ENCODE peak calls at places on chromosomes 5 and 9, in six cellular contexts. K, N, H, P, U and I are unnamed samples.
A peak's percentile ranks its signal among the peaks of the same experiment; 100 is the strongest.

GRCh38 chr9:124932355-124932754 is 8.5 kb downstream of the GOLGA1 start:
- DNase-seq in K (no peak), N (no peak), H (no peak), P (no peak), U (no peak), I (no peak)

GRCh38 chr9:116450378-116451139 is 236.5 kb upstream of the TRIM32 start:
- DNase-seq in K (peak; percentile 61), N (no peak), H (no peak), P (peak; percentile 20), U (no peak), I (no peak)

GRCh38 chr5:150497274-150497988 is 10.5 kb upstream of the NDST1 start:
- DNase-seq in K (peak; percentile 95), N (no peak), H (no peak), P (peak; percentile 93), U (no peak), I (peak; percentile 81)

GRCh38 chr5:126464959-126465358 is 41.8 kb downstream of the GRAMD2B start:
- DNase-seq in K (no peak), N (no peak), H (no peak), P (no peak), U (no peak), I (no peak)

GRCh38 chr5:131363811-131364506 is 100.1 kb downstream of the CDC42SE2 start:
- DNase-seq in K (no peak), N (no peak), H (no peak), P (no peak), U (no peak), I (no peak)

GRCh38 chr5:117568622-117569021 is 994.0 kb upstream of the SEMA6A start:
- DNase-seq in K (no peak), N (no peak), H (no peak), P (no peak), U (no peak), I (no peak)

GRCh38 chr9:131843989-131844744 is 104.3 kb upstream of the RAPGEF1 start:
- DNase-seq in K (no peak), N (no peak), H (no peak), P (no peak), U (no peak), I (no peak)

GRCh38 chr9:133261103-133261752 is 13.8 kb downstream of the ABO start:
- DNase-seq in K (no peak), N (no peak), H (no peak), P (no peak), U (no peak), I (no peak)

GRCh38 chr5:4584982-4585381 is 555.1 kb upstream of the ADAMTS16 start:
- DNase-seq in K (peak; percentile 84), N (no peak), H (no peak), P (no peak), U (no peak), I (peak; percentile 13)

GRCh38 chr5:151773979-151774378 is 2.2 kb downstream of the G3BP1 start:
- DNase-seq in K (no peak), N (no peak), H (no peak), P (no peak), U (no peak), I (no peak)

GRCh38 chr5:14871084-14871572 is 450 bp downstream of the ANKH start:
- DNase-seq in K (no peak), N (no peak), H (peak; percentile 37), P (no peak), U (peak; percentile 8), I (no peak)

GRCh38 chr5:100424787-100425186 is 110.4 kb upstream of the FAM174A start:
- DNase-seq in K (no peak), N (no peak), H (no peak), P (no peak), U (no peak), I (no peak)

GRCh38 chr5:134649163-134649916 is 755 bp downstream of the SEC24A start:
- DNase-seq in K (no peak), N (no peak), H (no peak), P (peak; percentile 31), U (peak; percentile 1), I (no peak)